ENCODE peak calls at places on chromosomes 3 and 15, in five cellular contexts. P, L, U, B and N are unnamed samples.

GRCh38 chr15:90315276-90315982 is 36.7 kb upstream of the ZNF774 start:
- DNase-seq in P (no peak), L (peak; percentile 56), B (peak; percentile 68), U (peak; percentile 48), N (peak; percentile 51)

GRCh38 chr3:159371928-159372327 is 570.1 kb downstream of the MFSD1 start:
- DNase-seq in L (no peak), P (no peak), B (no peak), U (no peak), N (no peak)

GRCh38 chr15:101348643-101349496 is 53.8 kb upstream of the SNRPA1 start:
- DNase-seq in L (no peak), P (no peak), B (no peak), U (peak; percentile 80), N (peak; percentile 73)

GRCh38 chr3:41125258-41125657 is 74.0 kb upstream of the CTNNB1 start:
- DNase-seq in L (no peak), P (no peak), B (no peak), U (peak; percentile 54), N (no peak)

GRCh38 chr3:10964537-10965167 is 27.9 kb upstream of the SLC6A1 start:
- DNase-seq in U (peak; percentile 11), L (peak; percentile 3), B (no peak), P (no peak), N (peak; percentile 44)

GRCh38 chr3:81435050-81435449 is 326.4 kb downstream of the GBE1 start:
- DNase-seq in P (no peak), L (no peak), U (no peak), B (no peak), N (no peak)

GRCh38 chr3:88180398-88180999 is 30.7 kb downstream of the C3orf38 start:
- DNase-seq in P (no peak), B (no peak), L (peak; percentile 58), U (peak; percentile 37), N (peak; percentile 8)

GRCh38 chr3:166284994-166285393 is 447.8 kb upstream of the BCHE start:
- DNase-seq in B (no peak), L (peak; percentile 61), U (peak; percentile 54), P (no peak), N (peak; percentile 26)

GRCh38 chr3:197027896-197028710 is 1.5 kb downstream of the MELTF start:
- DNase-seq in B (no peak), L (no peak), U (no peak), P (no peak), N (no peak)

GRCh38 chr3:176075046-176075445 is 1122.2 kb downstream of the TBL1XR1 start:
- DNase-seq in P (no peak), U (no peak), B (no peak), L (peak; percentile 30), N (no peak)

GRCh38 chr15:76999996-77000395 is 5.1 kb downstream of the PSTPIP1 start:
- DNase-seq in P (no peak), L (no peak), B (no peak), U (no peak), N (no peak)

GRCh38 chr3:151330899-151331298 is 1.6 kb upstream of the P2RY13 start:
- DNase-seq in U (no peak), B (no peak), P (no peak), L (peak; percentile 20), N (no peak)

GRCh38 chr3:10164546-10165393 is at the start of gene IRAK2:
- DNase-seq in L (peak; percentile 50), P (no peak), B (peak; percentile 76), U (peak; percentile 49), N (peak; percentile 69)

GRCh38 chr3:195197764-195198423 is 73.1 kb downstream of the XXYLT1 start:
- DNase-seq in B (no peak), L (peak; percentile 90), P (no peak), U (peak; percentile 82), N (peak; percentile 68)

GRCh38 chr3:190384241-190384863 is 3.6 kb upstream of the CLDN16 start:
- DNase-seq in U (peak; percentile 90), L (peak; percentile 69), B (no peak), P (no peak), N (peak; percentile 67)

GRCh38 chr3:46065294-46065705 is 38.0 kb upstream of the XCR1 start:
- DNase-seq in B (peak; percentile 35), U (peak; percentile 87), L (peak; percentile 8), P (no peak), N (peak; percentile 14)

GRCh38 chr15:57652481-57652880 is 54.0 kb upstream of the POLR2M start:
- DNase-seq in P (no peak), L (no peak), B (no peak), U (no peak), N (no peak)

GRCh38 chr3:179430277-179430870 is 20.9 kb downstream of the GNB4 start:
- DNase-seq in B (no peak), U (peak; percentile 64), L (no peak), P (no peak), N (no peak)

GRCh38 chr3:170323371-170323770 is 34.1 kb upstream of the SKIL start:
- DNase-seq in B (no peak), L (no peak), P (no peak), U (no peak), N (no peak)

GRCh38 chr3:57876632-57877031 is 120.5 kb downstream of the SLMAP start:
- DNase-seq in L (peak; percentile 0), U (no peak), B (no peak), P (no peak), N (no peak)

GRCh38 chr3:144031938-144032337 is 60.3 kb downstream of the DIPK2A start:
- DNase-seq in L (no peak), U (peak; percentile 6), P (no peak), B (peak; percentile 66), N (no peak)

GRCh38 chr3:98651766-98652077 is 58.3 kb upstream of the CPOX start:
- DNase-seq in U (no peak), P (no peak), L (no peak), B (no peak), N (no peak)

GRCh38 chr3:13276438-13277129 is 143.5 kb downstream of the NUP210 start:
- DNase-seq in B (no peak), U (no peak), P (no peak), L (no peak), N (no peak)

GRCh38 chr3:133956333-133956732 is 60.7 kb upstream of the RAB6B start:
- DNase-seq in B (no peak), L (no peak), P (no peak), U (no peak), N (no peak)

DNA sequence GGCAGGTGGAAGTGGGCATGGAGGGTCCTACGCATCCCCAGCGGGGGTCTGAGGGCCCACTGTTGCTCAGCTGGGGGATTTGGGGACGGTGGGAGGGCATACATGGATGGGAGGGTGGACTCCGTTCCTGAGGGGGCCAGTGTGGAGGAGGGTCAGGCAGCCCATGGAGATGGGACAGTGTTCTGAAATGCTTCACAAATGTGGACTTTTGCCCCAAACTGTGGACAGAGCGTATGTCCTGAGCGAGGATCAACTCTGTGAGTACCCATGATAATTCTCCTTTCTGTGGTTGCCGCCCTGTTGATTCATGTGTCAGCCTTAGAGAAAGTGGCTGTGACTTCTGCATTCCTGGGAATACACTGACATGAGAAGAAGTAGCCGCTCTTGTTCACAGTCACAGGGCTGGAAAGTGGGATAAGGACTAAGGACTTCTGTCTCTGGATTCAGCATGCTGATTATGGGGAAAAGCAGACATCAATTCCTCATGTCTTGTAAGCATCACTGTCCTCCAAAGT is 33.4 kb downstream of the SMAD3 start:
- DNase-seq in U (no peak), L (no peak), B (no peak), P (no peak), N (no peak)
- H3K27ac ChIP-seq in U (peak overlapping the region; percentile 43), L (peak overlapping the region; percentile 32), B (peak overlapping the region; percentile 88), P (peak overlapping the region; percentile 89), N (peak overlapping the region; percentile 84)

GRCh38 chr15:34496616-34497015 is 59.0 kb upstream of the GOLGA8A start:
- DNase-seq in P (no peak), U (no peak), B (no peak), L (no peak), N (no peak)

GRCh38 chr15:34501131-34501530 is 63.5 kb upstream of the GOLGA8A start:
- DNase-seq in U (no peak), B (no peak), P (no peak), L (no peak), N (no peak)
- TF ChIP-seq CTCF in U (no peak), B (no peak), P (no peak), L (no peak), N (no peak)

GRCh38 chr3:120743556-120744195 is 1.1 kb downstream of the GTF2E1 start:
- DNase-seq in U (peak; percentile 1), B (no peak), L (peak; percentile 13), P (no peak), N (no peak)
- H3K27ac ChIP-seq in U (peak overlapping the region; percentile 99), B (peak overlapping the region; percentile 95), L (peak overlapping the region; percentile 61), P (peak overlapping the region; percentile 96), N (no peak overlapping the region)

DNA sequence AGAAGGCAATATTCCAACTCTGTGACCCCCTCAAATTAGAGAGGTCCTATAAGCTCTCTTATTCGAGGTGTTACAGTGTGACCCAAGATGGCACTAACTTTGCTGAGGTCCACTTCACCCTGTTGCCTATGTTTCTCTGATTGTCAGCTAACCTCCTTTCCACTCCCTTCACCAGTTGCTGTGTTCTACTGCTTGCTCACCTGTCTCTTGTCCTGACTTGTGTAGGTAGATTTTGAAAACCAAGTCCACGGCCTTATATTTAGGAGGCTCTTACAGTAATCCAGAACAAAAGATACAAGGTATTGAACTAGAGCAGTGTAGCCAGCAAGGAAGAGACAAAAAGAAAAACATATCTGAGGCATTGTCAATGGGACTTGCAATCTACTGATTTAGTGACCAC is 20.1 kb upstream of the GSK3B start:
- DNase-seq in U (peak; percentile 80), B (no peak), L (no peak), P (no peak), N (no peak)
- TF ChIP-seq CTCF in U (no peak), B (no peak), L (no peak), P (no peak), N (no peak)

DNA sequence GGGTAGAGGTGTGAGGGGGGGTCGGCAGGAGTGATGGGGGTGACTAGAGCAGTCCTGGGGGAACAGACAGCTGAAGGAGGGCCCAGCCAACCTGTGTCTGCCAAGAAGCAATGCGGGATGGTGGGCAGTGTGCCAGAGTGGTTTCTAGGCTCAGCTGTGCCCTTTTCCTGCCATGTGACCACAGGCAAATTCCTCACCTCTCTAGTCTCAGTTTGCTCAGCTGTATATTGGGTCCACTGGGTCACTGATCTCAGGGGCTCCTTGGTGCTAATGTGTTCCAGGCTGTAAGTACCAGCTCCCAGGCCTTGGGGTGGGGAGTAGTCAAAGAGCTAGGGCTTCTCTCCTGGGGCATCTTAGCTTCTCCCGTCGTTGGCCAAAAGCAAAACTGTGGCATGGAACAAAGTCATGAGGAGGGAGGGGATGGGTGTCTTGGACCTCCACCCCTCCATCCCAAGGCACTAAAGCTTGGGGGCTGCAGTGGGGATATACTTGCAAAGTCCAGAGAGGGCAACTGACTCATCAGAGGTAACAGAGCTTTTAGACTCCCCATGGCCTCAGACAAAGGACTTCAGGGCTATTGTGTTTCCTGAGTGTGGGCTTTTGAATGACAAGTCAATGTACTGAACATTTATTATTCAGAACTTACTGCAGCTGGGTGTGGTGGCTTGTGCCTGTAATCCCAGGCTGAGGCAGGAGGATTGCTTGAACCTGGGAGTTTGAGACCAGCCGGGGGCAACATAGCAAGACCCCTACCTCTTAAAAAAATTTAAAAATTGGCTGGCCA is 20.9 kb downstream of the SMAD6 start:
- DNase-seq in P (no peak), L (no peak), U (no peak), B (no peak), N (no peak)
- H3K27ac ChIP-seq in P (no peak overlapping the region), L (no peak overlapping the region), U (no peak overlapping the region), B (no peak overlapping the region), N (no peak overlapping the region)

GRCh38 chr3:120604784-120605183 is 8.6 kb downstream of the NDUFB4 start:
- DNase-seq in U (no peak), L (no peak), P (no peak), B (no peak), N (no peak)
- TF ChIP-seq CTCF in U (no peak), L (no peak), P (no peak), B (no peak), N (no peak)